ENCODE peak calls at places on chromosome 1, in four cellular contexts. Q is right lobe of liver, C is Panc1, J is mucosa of descending colon. L is an unnamed sample.

GRCh38 chr1:41020654-41021053 is 871 bp downstream of the SLFNL1 start:
- DNase-seq in J (no peak), Q (no peak), C (no peak), L (no peak)

GRCh38 chr1:11417162-11417561 is 61.8 kb upstream of the DISP3 start:
- DNase-seq in J (no peak), Q (no peak), C (no peak), L (no peak)

GRCh38 chr1:14516974-14517812 is 81.3 kb upstream of the KAZN start:
- DNase-seq in Q (no peak), J (no peak), C (no peak), L (no peak)

GRCh38 chr1:61210435-61211012 is 128.2 kb downstream of the NFIA start:
- DNase-seq in J (no peak), C (no peak), Q (no peak), L (no peak)

GRCh38 chr1:101451888-101452287 is 215.1 kb downstream of the S1PR1 start:
- DNase-seq in C (no peak), Q (no peak), J (no peak), L (no peak)

GRCh38 chr1:2468041-2468472 is 8.0 kb upstream of the PLCH2 start:
- DNase-seq in J (no peak), C (no peak), Q (no peak), L (no peak)

GRCh38 chr1:157994704-157995540 is 1.5 kb downstream of the KIRREL1 start:
- DNase-seq in Q (no peak), J (no peak), C (no peak), L (no peak)

GRCh38 chr1:157363660-157364140 is 188.6 kb downstream of the FCRL5 start:
- DNase-seq in J (peak; percentile 59), C (peak; percentile 17), Q (no peak), L (no peak)

GRCh38 chr1:67484492-67484891 is 54.3 kb upstream of the SERBP1 start:
- DNase-seq in C (no peak), Q (no peak), J (no peak), L (no peak)

GRCh38 chr1:202172015-202172355 is 11.6 kb upstream of the PTPN7 start:
- DNase-seq in C (no peak), J (no peak), Q (no peak), L (no peak)

GRCh38 chr1:83931658-83932253 is 67.2 kb downstream of the TTLL7 start:
- DNase-seq in J (no peak), Q (no peak), C (peak; percentile 56), L (no peak)

GRCh38 chr1:166165661-166166399 is 971 bp downstream of the FAM78B start:
- DNase-seq in Q (peak; percentile 56), C (no peak), J (peak; percentile 44), L (no peak)

GRCh38 chr1:91791103-91791502 is 94.8 kb downstream of the TGFBR3 start:
- DNase-seq in C (no peak), J (no peak), Q (no peak), L (no peak)

GRCh38 chr1:41672173-41672572 is 187.7 kb upstream of the EDN2 start:
- DNase-seq in C (no peak), Q (no peak), J (no peak), L (no peak)

GRCh38 chr1:58432813-58433668 is 113.5 kb downstream of the OMA1 start:
- DNase-seq in C (no peak), J (no peak), Q (no peak), L (peak; percentile 31)

GRCh38 chr1:119367332-119368124 is 1.1 kb upstream of the HAO2 start:
- DNase-seq in C (peak; percentile 30), J (no peak), Q (no peak), L (no peak)

GRCh38 chr1:89791064-89791721 is 29.6 kb upstream of the LRRC8D start:
- DNase-seq in J (no peak), C (no peak), Q (no peak), L (no peak)

GRCh38 chr1:65195495-65196417 is 47.8 kb downstream of the AK4 start:
- DNase-seq in Q (no peak), J (no peak), C (no peak), L (no peak)

GRCh38 chr1:73626326-73626725 is 571.6 kb downstream of the LRRIQ3 start:
- DNase-seq in C (no peak), J (no peak), Q (no peak), L (no peak)

GRCh38 chr1:53356637-53357036 is 28.8 kb upstream of the LRP8 start:
- DNase-seq in J (no peak), Q (no peak), C (no peak), L (no peak)

DNA sequence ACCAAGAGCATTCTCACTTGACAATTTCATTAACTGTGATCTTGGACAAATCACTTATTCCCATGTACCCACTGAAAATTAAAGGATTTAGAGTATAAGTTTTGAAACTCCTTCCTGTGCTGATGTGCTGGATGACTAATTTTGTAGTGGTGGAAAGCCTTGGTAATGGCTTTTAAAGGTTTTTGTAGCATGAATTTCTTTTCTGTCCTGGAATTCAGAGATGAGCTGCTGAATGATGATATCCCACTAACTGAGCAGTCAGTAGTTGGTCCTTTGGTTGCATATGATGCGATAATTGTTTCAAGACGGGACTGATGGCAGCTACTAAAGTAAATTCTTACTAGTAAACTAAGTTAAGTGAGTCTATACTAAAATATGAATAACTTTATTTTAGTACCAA is 5.2 kb downstream of the RPL5 start:
- DNase-seq in C (no peak), J (no peak), Q (no peak), L (no peak)
- H3K36me3 ChIP-seq in C (peaks cover 70% of the 10 kb centered on the region), J (no peaks in the 10 kb centered on the region), Q (peaks cover 86% of the 10 kb centered on the region), L (peaks cover 49% of the 10 kb centered on the region)

GRCh38 chr1:43472087-43472462 is 18.3 kb upstream of the HYI start:
- DNase-seq in J (no peak), Q (no peak), C (no peak), L (no peak)
- H3K4me1 ChIP-seq in J (no peaks in the 10 kb centered on the region), Q (no peaks in the 10 kb centered on the region), C (peaks cover 6% of the 10 kb centered on the region), L (no peaks in the 10 kb centered on the region)

GRCh38 chr1:66413139-66413755 is 120.7 kb upstream of the SGIP1 start:
- DNase-seq in J (no peak), C (no peak), Q (no peak), L (no peak)
- H3K9me3 ChIP-seq in J (peaks cover 10% of the 10 kb centered on the region), C (no peaks in the 10 kb centered on the region), Q (no peaks in the 10 kb centered on the region), L (no peaks in the 10 kb centered on the region)

DNA sequence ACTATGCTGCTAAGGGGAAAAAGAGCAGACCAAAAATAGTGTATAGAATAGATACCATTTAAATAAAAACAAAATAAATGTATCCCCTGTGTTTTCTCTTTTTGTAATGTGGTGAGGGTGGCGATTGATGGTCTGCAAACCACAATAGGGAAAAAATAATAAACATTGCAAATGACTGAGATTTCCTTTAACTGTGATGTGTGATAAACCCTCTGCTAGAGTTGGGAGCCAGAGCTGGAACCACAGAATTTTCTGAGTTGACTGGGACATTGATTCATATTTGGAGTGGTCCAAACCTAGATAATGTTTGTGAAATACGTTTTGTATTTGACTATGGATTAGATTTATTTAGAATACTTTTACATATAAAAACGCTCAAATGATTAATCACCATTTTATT is 70.6 kb upstream of the PTGFR start:
- DNase-seq in Q (no peak), C (no peak), J (no peak), L (no peak)
- H3K36me3 ChIP-seq in Q (no peaks in the 10 kb centered on the region), C (no peaks in the 10 kb centered on the region), J (no peaks in the 10 kb centered on the region), L (no peaks in the 10 kb centered on the region)

GRCh38 chr1:45678489-45678888 is 7.8 kb downstream of the GPBP1L1 start:
- DNase-seq in Q (no peak), C (no peak), J (no peak), L (no peak)
- H3K4me1 ChIP-seq in Q (peaks cover 78% of the 10 kb centered on the region), C (peaks cover 58% of the 10 kb centered on the region), J (peaks cover 75% of the 10 kb centered on the region), L (peaks cover 2% of the 10 kb centered on the region)

GRCh38 chr1:248225537-248225936 is 5.7 kb upstream of the OR2M4 start:
- DNase-seq in Q (no peak), J (no peak), C (no peak), L (no peak)
- H3K9me3 ChIP-seq in Q (no peaks in the 10 kb centered on the region), J (peaks cover 45% of the 10 kb centered on the region), C (no peaks in the 10 kb centered on the region), L (peaks cover 10% of the 10 kb centered on the region)

GRCh38 chr1:154583691-154584212 is 16.2 kb downstream of the CHRNB2 start:
- DNase-seq in Q (no peak), J (no peak), C (no peak), L (no peak)
- H3K36me3 ChIP-seq in Q (peaks cover 96% of the 10 kb centered on the region), J (peaks cover 43% of the 10 kb centered on the region), C (peaks cover 36% of the 10 kb centered on the region), L (peaks cover 62% of the 10 kb centered on the region)

L was measured in iPS DF 6.9.